ENCODE peak calls at places on chromosomes 6 and 20, in four cellular contexts. J, G, E and T are unnamed samples.

GRCh38 chr6:98092326-98092725 is 742.0 kb upstream of the POU3F2 start:
- DNase-seq in E (no peak), G (no peak), J (no peak), T (no peak)

GRCh38 chr6:20172842-20173456 is 39.3 kb downstream of the MBOAT1 start:
- DNase-seq in E (no peak), G (no peak), J (no peak), T (no peak)

GRCh38 chr6:118980063-118980462 is 45.1 kb upstream of the MCM9 start:
- DNase-seq in E (no peak), J (no peak), G (no peak), T (no peak)

GRCh38 chr20:56722042-56722441 is 92.9 kb downstream of the TFAP2C start:
- DNase-seq in J (no peak), G (peak; percentile 91), E (no peak), T (peak; percentile 40)

GRCh38 chr6:10837692-10837996 is 695 bp downstream of the MAK start:
- DNase-seq in E (peak; percentile 3), G (no peak), J (peak; percentile 21), T (peak; percentile 25)

GRCh38 chr6:47743744-47744143 is 38.1 kb upstream of the OPN5 start:
- DNase-seq in G (no peak), E (no peak), J (no peak), T (no peak)

GRCh38 chr6:106870069-106870468 is 104.5 kb downstream of the CD24 start:
- DNase-seq in G (no peak), J (no peak), E (peak; percentile 24), T (no peak)

GRCh38 chr6:20630617-20631448 is 96.6 kb downstream of the CDKAL1 start:
- DNase-seq in G (no peak), J (peak; percentile 30), E (no peak), T (peak; percentile 7)

GRCh38 chr6:21616005-21616404 is 22.5 kb downstream of the SOX4 start:
- DNase-seq in J (no peak), E (no peak), G (no peak), T (no peak)

GRCh38 chr20:33689973-33690372 is 3.8 kb upstream of the E2F1 start:
- DNase-seq in G (no peak), E (peak; percentile 81), J (no peak), T (no peak)

GRCh38 chr6:44430322-44430721 is 42.8 kb downstream of the CDC5L start:
- DNase-seq in G (no peak), J (no peak), E (peak; percentile 23), T (no peak)

GRCh38 chr6:104623052-104623690 is 236.5 kb downstream of the HACE1 start:
- DNase-seq in G (peak; percentile 75), J (no peak), E (no peak), T (no peak)

GRCh38 chr6:166999845-167000253 is 652 bp downstream of the CEP43 start:
- DNase-seq in E (no peak), G (peak; percentile 41), J (no peak), T (no peak)

GRCh38 chr6:154276810-154277577 is 79.6 kb downstream of the IPCEF1 start:
- DNase-seq in E (no peak), J (peak; percentile 39), G (peak; percentile 43), T (peak; percentile 58)

GRCh38 chr6:154274175-154274574 is 82.4 kb downstream of the IPCEF1 start:
- DNase-seq in J (no peak), G (no peak), E (no peak), T (no peak)

DNA sequence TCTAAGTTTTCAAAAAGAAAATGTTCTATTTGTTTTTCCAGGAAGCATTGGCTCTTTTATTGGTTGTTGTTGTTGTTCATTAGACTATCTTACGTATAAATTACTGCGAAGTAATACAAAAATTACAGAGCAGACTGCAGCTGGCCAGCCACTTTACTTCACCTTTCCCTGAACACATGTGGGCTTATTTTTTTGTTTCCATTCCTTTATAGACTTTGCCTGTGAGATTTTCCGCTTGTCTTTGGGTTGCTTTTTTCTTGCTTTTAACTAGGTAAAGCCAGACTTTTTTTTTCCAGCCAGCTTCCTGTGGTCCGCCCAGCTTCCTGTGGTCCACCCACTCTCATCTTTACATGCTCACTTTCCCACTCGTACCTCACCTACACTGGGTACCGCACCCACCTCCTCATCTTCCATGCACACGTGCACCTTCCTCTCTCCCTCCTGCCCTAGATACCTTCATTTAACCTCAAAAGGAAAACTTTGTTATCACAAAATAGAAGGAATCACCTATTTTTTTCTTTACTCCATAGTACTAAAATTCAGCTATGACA is 79.0 kb downstream of the IPCEF1 start:
- DNase-seq in G (no peak), E (no peak), J (no peak), T (no peak)
- TF ChIP-seq CTCF in G (peak; percentile 12), E (no peak), J (peak; percentile 2), T (no peak)

GRCh38 chr6:1659816-1660215 is 50.1 kb downstream of the FOXC1 start:
- DNase-seq in J (no peak), E (no peak), G (no peak), T (no peak)
- TF ChIP-seq CTCF in J (no peak), E (no peak), G (no peak), T (no peak)

GRCh38 chr6:125759184-125759902 is 9.9 kb downstream of the HEY2 start:
- DNase-seq in J (no peak), G (no peak), E (peak; percentile 51), T (no peak)
- TF ChIP-seq CTCF in J (peak; percentile 68), G (peak; percentile 22), E (peak; percentile 82), T (no peak)

DNA sequence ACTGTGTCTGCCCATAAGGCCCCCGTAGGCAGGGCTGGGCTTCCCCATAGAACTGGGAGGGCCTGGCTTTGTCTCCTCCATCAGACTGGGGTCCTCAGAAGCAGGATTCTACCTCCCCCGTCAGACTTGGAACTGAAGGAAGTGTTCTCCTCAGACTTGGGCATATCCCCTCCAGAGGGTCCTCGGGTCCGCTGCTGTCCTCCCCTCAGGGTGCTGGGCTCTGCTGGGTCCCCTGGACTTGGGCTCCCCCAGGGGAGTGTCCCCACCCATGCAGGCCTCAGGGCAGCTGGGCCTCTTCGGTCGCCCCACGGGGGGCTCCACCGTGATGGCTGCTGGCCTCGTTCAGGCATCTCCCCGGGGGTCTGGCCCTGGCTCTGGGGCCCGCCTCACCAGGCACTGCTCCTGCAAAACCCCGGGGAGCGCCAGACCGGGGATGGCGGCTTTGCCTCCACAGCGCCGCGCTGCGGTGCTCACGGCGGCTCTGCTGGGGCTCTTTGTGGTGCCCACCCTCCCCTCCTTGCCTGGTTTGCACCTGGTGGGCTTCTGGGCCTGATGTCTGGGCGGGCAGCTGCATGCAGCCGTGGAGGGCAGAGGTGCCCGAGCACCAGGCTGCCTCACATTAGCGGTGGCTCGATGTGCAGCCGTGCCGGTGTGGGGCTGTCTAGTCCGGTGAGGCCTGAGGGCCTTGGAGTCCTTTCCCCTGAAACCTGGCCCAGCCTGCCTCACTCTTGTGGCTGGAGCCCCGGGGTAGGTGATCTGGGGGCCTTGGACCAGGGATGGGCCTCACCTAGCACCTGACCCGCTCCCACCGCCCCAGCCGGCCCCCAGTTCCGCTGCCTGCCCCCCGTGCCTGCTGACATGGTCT is 13.9 kb downstream of the COL20A1 start:
- DNase-seq in G (no peak), J (no peak), E (no peak), T (no peak)
- TF ChIP-seq CTCF in G (no peak), J (no peak), E (no peak), T (no peak)

GRCh38 chr6:29510202-29510601 is 22.4 kb upstream of the MAS1L start:
- DNase-seq in G (peak; percentile 32), E (no peak), J (no peak), T (no peak)
- TF ChIP-seq CTCF in G (peak; percentile 54), E (peak; percentile 25), J (no peak), T (no peak)

DNA sequence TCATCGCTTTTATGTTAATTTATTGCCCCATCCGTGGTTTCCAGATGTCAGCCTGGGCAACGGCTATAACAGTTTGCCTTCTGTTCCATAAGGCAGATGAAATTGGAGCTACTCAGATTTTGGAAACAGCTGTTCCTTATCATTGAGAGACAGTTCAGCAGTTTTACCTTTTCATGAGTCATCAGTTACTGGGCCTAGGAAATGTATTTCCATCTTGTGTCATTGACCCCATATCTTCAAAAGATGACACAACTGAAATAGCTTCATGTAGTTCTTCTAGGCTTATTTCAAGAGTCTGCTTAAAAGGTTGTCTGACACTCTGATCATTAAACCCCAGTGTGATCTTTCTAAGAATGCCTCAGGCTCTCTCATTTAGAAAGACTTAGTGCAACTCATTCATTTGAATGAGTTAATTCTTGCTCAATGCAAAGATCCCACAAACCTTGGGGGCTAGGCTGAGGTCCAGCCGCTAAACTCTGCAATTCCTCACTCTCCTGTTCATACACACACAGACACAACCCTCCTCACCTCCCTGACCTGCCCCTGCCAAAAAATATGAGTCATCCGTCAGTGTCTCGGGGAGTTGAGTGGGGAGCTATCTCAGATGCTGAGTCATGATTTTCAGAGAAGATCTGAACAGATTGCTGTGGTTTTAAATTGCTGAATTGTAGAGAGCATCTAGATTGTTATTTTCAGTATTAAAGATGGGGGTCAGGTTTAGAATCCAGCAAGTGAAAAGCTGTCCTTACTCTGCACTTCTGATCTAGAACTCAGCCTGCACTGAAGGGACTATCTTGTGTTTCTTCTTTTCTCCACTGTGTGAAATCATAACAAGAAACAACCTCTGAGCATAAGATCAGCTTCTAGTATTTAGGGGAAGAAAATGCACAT is 61.8 kb downstream of the RPP40 start:
- DNase-seq in G (no peak), E (peak; percentile 89), J (peak; percentile 65), T (peak; percentile 59)
- TF ChIP-seq CTCF in G (no peak), E (no peak), J (no peak), T (no peak)